ENCODE peak calls at places on chromosomes 13 and 19, in six cellular contexts. One of them, this sample, is unnamed.

GRCh38 chr13:33758113-33758512 is 59.8 kb upstream of the RFC3 start:
- DNase-seq in NCI-H460: no peak
- DNase-seq in occipital lobe: no peak
- DNase-seq in stimulated activated CD4-positive, alpha-beta T cell treated with anti-CD3 and anti-CD28 coated beads, Interleukin-1b, Interleukin-23, amount 100 ng/mL, for 4 hours: no peak
- DNase-seq in lung: no peak
- DNase-seq in stimulated activated CD8-positive, alpha-beta memory T cell treated with anti-CD3 and anti-CD28 coated beads, Interleukin-15, amount 100 ng/mL, for 1 hour: no peak
- DNase-seq in this sample: no peak

GRCh38 chr13:74907788-74908187 is 574.2 kb downstream of the TBC1D4 start:
- DNase-seq in lung: no peak
- DNase-seq in NCI-H460: no peak
- DNase-seq in occipital lobe: no peak
- DNase-seq in stimulated activated CD4-positive, alpha-beta T cell treated with anti-CD3 and anti-CD28 coated beads, Interleukin-1b, Interleukin-23, amount 100 ng/mL, for 4 hours: no peak
- DNase-seq in stimulated activated CD8-positive, alpha-beta memory T cell treated with anti-CD3 and anti-CD28 coated beads, Interleukin-15, amount 100 ng/mL, for 1 hour: no peak
- DNase-seq in this sample: no peak

GRCh38 chr13:108957369-108958012 is 328.1 kb downstream of the MYO16 start:
- DNase-seq in NCI-H460: peak; percentile 18
- DNase-seq in stimulated activated CD8-positive, alpha-beta memory T cell treated with anti-CD3 and anti-CD28 coated beads, Interleukin-15, amount 100 ng/mL, for 1 hour: no peak
- DNase-seq in lung: no peak
- DNase-seq in occipital lobe: no peak
- DNase-seq in stimulated activated CD4-positive, alpha-beta T cell treated with anti-CD3 and anti-CD28 coated beads, Interleukin-1b, Interleukin-23, amount 100 ng/mL, for 4 hours: no peak
- DNase-seq in this sample: no peak

GRCh38 chr13:93244918-93245280 is 18.3 kb downstream of the GPC6 start:
- DNase-seq in stimulated activated CD4-positive, alpha-beta T cell treated with anti-CD3 and anti-CD28 coated beads, Interleukin-1b, Interleukin-23, amount 100 ng/mL, for 4 hours: no peak
- DNase-seq in lung: no peak
- DNase-seq in NCI-H460: no peak
- DNase-seq in occipital lobe: no peak
- DNase-seq in stimulated activated CD8-positive, alpha-beta memory T cell treated with anti-CD3 and anti-CD28 coated beads, Interleukin-15, amount 100 ng/mL, for 1 hour: no peak
- DNase-seq in this sample: no peak

GRCh38 chr19:3319643-3320353 is 46.6 kb upstream of the NFIC start:
- DNase-seq in lung: no peak
- DNase-seq in stimulated activated CD8-positive, alpha-beta memory T cell treated with anti-CD3 and anti-CD28 coated beads, Interleukin-15, amount 100 ng/mL, for 1 hour: no peak
- DNase-seq in stimulated activated CD4-positive, alpha-beta T cell treated with anti-CD3 and anti-CD28 coated beads, Interleukin-1b, Interleukin-23, amount 100 ng/mL, for 4 hours: no peak
- DNase-seq in occipital lobe: no peak
- DNase-seq in NCI-H460: no peak
- DNase-seq in this sample: no peak

GRCh38 chr13:23510544-23510916 is 59.7 kb upstream of the TNFRSF19 start:
- DNase-seq in lung: no peak
- DNase-seq in stimulated activated CD4-positive, alpha-beta T cell treated with anti-CD3 and anti-CD28 coated beads, Interleukin-1b, Interleukin-23, amount 100 ng/mL, for 4 hours: no peak
- DNase-seq in occipital lobe: no peak
- DNase-seq in stimulated activated CD8-positive, alpha-beta memory T cell treated with anti-CD3 and anti-CD28 coated beads, Interleukin-15, amount 100 ng/mL, for 1 hour: no peak
- DNase-seq in NCI-H460: no peak
- DNase-seq in this sample: no peak

GRCh38 chr19:23882493-23882892 is 32.2 kb upstream of the ZNF726 start:
- DNase-seq in stimulated activated CD4-positive, alpha-beta T cell treated with anti-CD3 and anti-CD28 coated beads, Interleukin-1b, Interleukin-23, amount 100 ng/mL, for 4 hours: no peak
- DNase-seq in NCI-H460: no peak
- DNase-seq in lung: no peak
- DNase-seq in stimulated activated CD8-positive, alpha-beta memory T cell treated with anti-CD3 and anti-CD28 coated beads, Interleukin-15, amount 100 ng/mL, for 1 hour: no peak
- DNase-seq in occipital lobe: no peak
- DNase-seq in this sample: no peak

GRCh38 chr13:91358384-91358776 is 10.9 kb downstream of the MIR17HG start:
- DNase-seq in occipital lobe: no peak
- DNase-seq in stimulated activated CD8-positive, alpha-beta memory T cell treated with anti-CD3 and anti-CD28 coated beads, Interleukin-15, amount 100 ng/mL, for 1 hour: no peak
- DNase-seq in NCI-H460: no peak
- DNase-seq in lung: no peak
- DNase-seq in stimulated activated CD4-positive, alpha-beta T cell treated with anti-CD3 and anti-CD28 coated beads, Interleukin-1b, Interleukin-23, amount 100 ng/mL, for 4 hours: no peak
- DNase-seq in this sample: no peak

GRCh38 chr13:104301216-104301975 is 1235.2 kb upstream of the SLC10A2 start:
- DNase-seq in occipital lobe: no peak
- DNase-seq in lung: no peak
- DNase-seq in stimulated activated CD4-positive, alpha-beta T cell treated with anti-CD3 and anti-CD28 coated beads, Interleukin-1b, Interleukin-23, amount 100 ng/mL, for 4 hours: no peak
- DNase-seq in NCI-H460: no peak
- DNase-seq in stimulated activated CD8-positive, alpha-beta memory T cell treated with anti-CD3 and anti-CD28 coated beads, Interleukin-15, amount 100 ng/mL, for 1 hour: no peak
- DNase-seq in this sample: no peak

GRCh38 chr13:26011996-26012688 is 39.7 kb downstream of the SHISA2 start:
- DNase-seq in stimulated activated CD4-positive, alpha-beta T cell treated with anti-CD3 and anti-CD28 coated beads, Interleukin-1b, Interleukin-23, amount 100 ng/mL, for 4 hours: peak; percentile 42
- DNase-seq in stimulated activated CD8-positive, alpha-beta memory T cell treated with anti-CD3 and anti-CD28 coated beads, Interleukin-15, amount 100 ng/mL, for 1 hour: no peak
- DNase-seq in lung: peak; percentile 41
- DNase-seq in occipital lobe: no peak
- DNase-seq in NCI-H460: no peak
- DNase-seq in this sample: peak; percentile 77

GRCh38 chr13:44763604-44764311 is 187.6 kb upstream of the TSC22D1 start:
- DNase-seq in stimulated activated CD8-positive, alpha-beta memory T cell treated with anti-CD3 and anti-CD28 coated beads, Interleukin-15, amount 100 ng/mL, for 1 hour: no peak
- DNase-seq in lung: no peak
- DNase-seq in stimulated activated CD4-positive, alpha-beta T cell treated with anti-CD3 and anti-CD28 coated beads, Interleukin-1b, Interleukin-23, amount 100 ng/mL, for 4 hours: no peak
- DNase-seq in occipital lobe: no peak
- DNase-seq in NCI-H460: no peak
- DNase-seq in this sample: no peak

GRCh38 chr13:95056266-95056665 is 245.0 kb downstream of the ABCC4 start:
- DNase-seq in occipital lobe: no peak
- DNase-seq in lung: no peak
- DNase-seq in stimulated activated CD8-positive, alpha-beta memory T cell treated with anti-CD3 and anti-CD28 coated beads, Interleukin-15, amount 100 ng/mL, for 1 hour: no peak
- DNase-seq in NCI-H460: no peak
- DNase-seq in stimulated activated CD4-positive, alpha-beta T cell treated with anti-CD3 and anti-CD28 coated beads, Interleukin-1b, Interleukin-23, amount 100 ng/mL, for 4 hours: no peak
- DNase-seq in this sample: no peak

GRCh38 chr19:3047307-3048189 is 14.7 kb downstream of the TLE5 start:
- DNase-seq in NCI-H460: peak; percentile 49
- DNase-seq in occipital lobe: no peak
- DNase-seq in stimulated activated CD8-positive, alpha-beta memory T cell treated with anti-CD3 and anti-CD28 coated beads, Interleukin-15, amount 100 ng/mL, for 1 hour: no peak
- DNase-seq in lung: peak; percentile 73
- DNase-seq in stimulated activated CD4-positive, alpha-beta T cell treated with anti-CD3 and anti-CD28 coated beads, Interleukin-1b, Interleukin-23, amount 100 ng/mL, for 4 hours: peak; percentile 51
- DNase-seq in this sample: peak; percentile 68

GRCh38 chr19:43984687-43985000 is 656 bp downstream of the ZNF155 start:
- DNase-seq in stimulated activated CD8-positive, alpha-beta memory T cell treated with anti-CD3 and anti-CD28 coated beads, Interleukin-15, amount 100 ng/mL, for 1 hour: no peak
- DNase-seq in stimulated activated CD4-positive, alpha-beta T cell treated with anti-CD3 and anti-CD28 coated beads, Interleukin-1b, Interleukin-23, amount 100 ng/mL, for 4 hours: no peak
- DNase-seq in lung: no peak
- DNase-seq in NCI-H460: no peak
- DNase-seq in occipital lobe: no peak
- DNase-seq in this sample: peak; percentile 9

GRCh38 chr13:112648966-112649690 is 40.7 kb upstream of the ATP11A start:
- DNase-seq in lung: no peak
- DNase-seq in occipital lobe: no peak
- DNase-seq in stimulated activated CD8-positive, alpha-beta memory T cell treated with anti-CD3 and anti-CD28 coated beads, Interleukin-15, amount 100 ng/mL, for 1 hour: no peak
- DNase-seq in NCI-H460: no peak
- DNase-seq in stimulated activated CD4-positive, alpha-beta T cell treated with anti-CD3 and anti-CD28 coated beads, Interleukin-1b, Interleukin-23, amount 100 ng/mL, for 4 hours: no peak
- DNase-seq in this sample: no peak

GRCh38 chr19:13995878-13996765 is 10.0 kb downstream of the RFX1 start:
- DNase-seq in occipital lobe: no peak
- DNase-seq in stimulated activated CD4-positive, alpha-beta T cell treated with anti-CD3 and anti-CD28 coated beads, Interleukin-1b, Interleukin-23, amount 100 ng/mL, for 4 hours: no peak
- DNase-seq in lung: no peak
- DNase-seq in NCI-H460: no peak
- DNase-seq in stimulated activated CD8-positive, alpha-beta memory T cell treated with anti-CD3 and anti-CD28 coated beads, Interleukin-15, amount 100 ng/mL, for 1 hour: no peak
- DNase-seq in this sample: no peak

GRCh38 chr13:51970251-51970793 is 40.9 kb downstream of the ATP7B start:
- DNase-seq in lung: no peak
- DNase-seq in NCI-H460: no peak
- DNase-seq in stimulated activated CD4-positive, alpha-beta T cell treated with anti-CD3 and anti-CD28 coated beads, Interleukin-1b, Interleukin-23, amount 100 ng/mL, for 4 hours: no peak
- DNase-seq in occipital lobe: no peak
- DNase-seq in stimulated activated CD8-positive, alpha-beta memory T cell treated with anti-CD3 and anti-CD28 coated beads, Interleukin-15, amount 100 ng/mL, for 1 hour: no peak
- DNase-seq in this sample: no peak

GRCh38 chr19:33175886-33176669 is 18.1 kb upstream of the LRP3 start:
- DNase-seq in NCI-H460: no peak
- DNase-seq in lung: no peak
- DNase-seq in occipital lobe: peak; percentile 63
- DNase-seq in stimulated activated CD4-positive, alpha-beta T cell treated with anti-CD3 and anti-CD28 coated beads, Interleukin-1b, Interleukin-23, amount 100 ng/mL, for 4 hours: no peak
- DNase-seq in stimulated activated CD8-positive, alpha-beta memory T cell treated with anti-CD3 and anti-CD28 coated beads, Interleukin-15, amount 100 ng/mL, for 1 hour: no peak
- DNase-seq in this sample: no peak

GRCh38 chr13:21616205-21616604 is 12.2 kb upstream of the MICU2 start:
- DNase-seq in occipital lobe: no peak
- DNase-seq in lung: no peak
- DNase-seq in stimulated activated CD4-positive, alpha-beta T cell treated with anti-CD3 and anti-CD28 coated beads, Interleukin-1b, Interleukin-23, amount 100 ng/mL, for 4 hours: no peak
- DNase-seq in NCI-H460: no peak
- DNase-seq in stimulated activated CD8-positive, alpha-beta memory T cell treated with anti-CD3 and anti-CD28 coated beads, Interleukin-15, amount 100 ng/mL, for 1 hour: no peak
- DNase-seq in this sample: no peak

GRCh38 chr13:112153846-112154245 is 86.9 kb downstream of the SOX1 start:
- DNase-seq in NCI-H460: no peak
- DNase-seq in lung: no peak
- DNase-seq in stimulated activated CD4-positive, alpha-beta T cell treated with anti-CD3 and anti-CD28 coated beads, Interleukin-1b, Interleukin-23, amount 100 ng/mL, for 4 hours: no peak
- DNase-seq in stimulated activated CD8-positive, alpha-beta memory T cell treated with anti-CD3 and anti-CD28 coated beads, Interleukin-15, amount 100 ng/mL, for 1 hour: no peak
- DNase-seq in occipital lobe: no peak
- DNase-seq in this sample: no peak

GRCh38 chr19:35756373-35757230 is at the start of gene HSPB6:
- DNase-seq in lung: no peak
- DNase-seq in stimulated activated CD4-positive, alpha-beta T cell treated with anti-CD3 and anti-CD28 coated beads, Interleukin-1b, Interleukin-23, amount 100 ng/mL, for 4 hours: no peak
- DNase-seq in occipital lobe: no peak
- DNase-seq in stimulated activated CD8-positive, alpha-beta memory T cell treated with anti-CD3 and anti-CD28 coated beads, Interleukin-15, amount 100 ng/mL, for 1 hour: no peak
- DNase-seq in NCI-H460: no peak
- DNase-seq in this sample: no peak

GRCh38 chr19:45528149-45528743 is 21.0 kb downstream of the VASP start:
- DNase-seq in stimulated activated CD4-positive, alpha-beta T cell treated with anti-CD3 and anti-CD28 coated beads, Interleukin-1b, Interleukin-23, amount 100 ng/mL, for 4 hours: no peak
- DNase-seq in lung: no peak
- DNase-seq in occipital lobe: no peak
- DNase-seq in stimulated activated CD8-positive, alpha-beta memory T cell treated with anti-CD3 and anti-CD28 coated beads, Interleukin-15, amount 100 ng/mL, for 1 hour: no peak
- DNase-seq in NCI-H460: no peak
- DNase-seq in this sample: no peak

GRCh38 chr19:48418317-48419064 is 25.0 kb downstream of the GRIN2D start:
- DNase-seq in lung: no peak
- DNase-seq in NCI-H460: no peak
- DNase-seq in stimulated activated CD4-positive, alpha-beta T cell treated with anti-CD3 and anti-CD28 coated beads, Interleukin-1b, Interleukin-23, amount 100 ng/mL, for 4 hours: no peak
- DNase-seq in occipital lobe: no peak
- DNase-seq in stimulated activated CD8-positive, alpha-beta memory T cell treated with anti-CD3 and anti-CD28 coated beads, Interleukin-15, amount 100 ng/mL, for 1 hour: no peak
- DNase-seq in this sample: no peak

GRCh38 chr19:11453468-11454341 is 18.3 kb downstream of the PRKCSH start:
- DNase-seq in stimulated activated CD8-positive, alpha-beta memory T cell treated with anti-CD3 and anti-CD28 coated beads, Interleukin-15, amount 100 ng/mL, for 1 hour: no peak
- DNase-seq in stimulated activated CD4-positive, alpha-beta T cell treated with anti-CD3 and anti-CD28 coated beads, Interleukin-1b, Interleukin-23, amount 100 ng/mL, for 4 hours: no peak
- DNase-seq in occipital lobe: no peak
- DNase-seq in lung: no peak
- DNase-seq in NCI-H460: no peak
- DNase-seq in this sample: no peak

GRCh38 chr19:51546107-51546649 is 14.7 kb upstream of the SIGLEC6 start:
- DNase-seq in occipital lobe: no peak
- DNase-seq in lung: no peak
- DNase-seq in stimulated activated CD4-positive, alpha-beta T cell treated with anti-CD3 and anti-CD28 coated beads, Interleukin-1b, Interleukin-23, amount 100 ng/mL, for 4 hours: no peak
- DNase-seq in NCI-H460: no peak
- DNase-seq in stimulated activated CD8-positive, alpha-beta memory T cell treated with anti-CD3 and anti-CD28 coated beads, Interleukin-15, amount 100 ng/mL, for 1 hour: no peak
- DNase-seq in this sample: no peak

GRCh38 chr13:100674363-100674847 is at the start of gene TMTC4:
- DNase-seq in occipital lobe: no peak
- DNase-seq in stimulated activated CD4-positive, alpha-beta T cell treated with anti-CD3 and anti-CD28 coated beads, Interleukin-1b, Interleukin-23, amount 100 ng/mL, for 4 hours: no peak
- DNase-seq in stimulated activated CD8-positive, alpha-beta memory T cell treated with anti-CD3 and anti-CD28 coated beads, Interleukin-15, amount 100 ng/mL, for 1 hour: peak; percentile 7
- DNase-seq in NCI-H460: no peak
- DNase-seq in lung: no peak
- DNase-seq in this sample: no peak

GRCh38 chr13:60261432-60262351 is 98.0 kb upstream of the DIAPH3 start:
- DNase-seq in stimulated activated CD8-positive, alpha-beta memory T cell treated with anti-CD3 and anti-CD28 coated beads, Interleukin-15, amount 100 ng/mL, for 1 hour: no peak
- DNase-seq in lung: no peak
- DNase-seq in NCI-H460: no peak
- DNase-seq in stimulated activated CD4-positive, alpha-beta T cell treated with anti-CD3 and anti-CD28 coated beads, Interleukin-1b, Interleukin-23, amount 100 ng/mL, for 4 hours: no peak
- DNase-seq in occipital lobe: no peak
- DNase-seq in this sample: no peak

GRCh38 chr13:87089391-87089790 is 581.8 kb upstream of the SLITRK5 start:
- DNase-seq in stimulated activated CD4-positive, alpha-beta T cell treated with anti-CD3 and anti-CD28 coated beads, Interleukin-1b, Interleukin-23, amount 100 ng/mL, for 4 hours: no peak
- DNase-seq in NCI-H460: no peak
- DNase-seq in lung: no peak
- DNase-seq in stimulated activated CD8-positive, alpha-beta memory T cell treated with anti-CD3 and anti-CD28 coated beads, Interleukin-15, amount 100 ng/mL, for 1 hour: no peak
- DNase-seq in occipital lobe: no peak
- DNase-seq in this sample: no peak

GRCh38 chr13:50214514-50214913 is 199.3 kb downstream of the KCNRG start:
- DNase-seq in lung: no peak
- DNase-seq in stimulated activated CD4-positive, alpha-beta T cell treated with anti-CD3 and anti-CD28 coated beads, Interleukin-1b, Interleukin-23, amount 100 ng/mL, for 4 hours: no peak
- DNase-seq in stimulated activated CD8-positive, alpha-beta memory T cell treated with anti-CD3 and anti-CD28 coated beads, Interleukin-15, amount 100 ng/mL, for 1 hour: no peak
- DNase-seq in occipital lobe: no peak
- DNase-seq in NCI-H460: no peak
- DNase-seq in this sample: no peak

GRCh38 chr13:39603424-39603947 is 493 bp upstream of the LHFPL6 start:
- DNase-seq in occipital lobe: no peak
- DNase-seq in stimulated activated CD4-positive, alpha-beta T cell treated with anti-CD3 and anti-CD28 coated beads, Interleukin-1b, Interleukin-23, amount 100 ng/mL, for 4 hours: no peak
- DNase-seq in NCI-H460: no peak
- DNase-seq in stimulated activated CD8-positive, alpha-beta memory T cell treated with anti-CD3 and anti-CD28 coated beads, Interleukin-15, amount 100 ng/mL, for 1 hour: no peak
- DNase-seq in lung: peak; percentile 30
- DNase-seq in this sample: no peak

GRCh38 chr13:42498521-42498920 is 75.4 kb upstream of the TNFSF11 start:
- DNase-seq in NCI-H460: no peak
- DNase-seq in occipital lobe: no peak
- DNase-seq in stimulated activated CD4-positive, alpha-beta T cell treated with anti-CD3 and anti-CD28 coated beads, Interleukin-1b, Interleukin-23, amount 100 ng/mL, for 4 hours: no peak
- DNase-seq in lung: no peak
- DNase-seq in stimulated activated CD8-positive, alpha-beta memory T cell treated with anti-CD3 and anti-CD28 coated beads, Interleukin-15, amount 100 ng/mL, for 1 hour: no peak
- DNase-seq in this sample: no peak

GRCh38 chr19:35309481-35310279 is 17.7 kb downstream of the MAG start:
- DNase-seq in stimulated activated CD8-positive, alpha-beta memory T cell treated with anti-CD3 and anti-CD28 coated beads, Interleukin-15, amount 100 ng/mL, for 1 hour: no peak
- DNase-seq in occipital lobe: no peak
- DNase-seq in NCI-H460: no peak
- DNase-seq in lung: peak; percentile 57
- DNase-seq in stimulated activated CD4-positive, alpha-beta T cell treated with anti-CD3 and anti-CD28 coated beads, Interleukin-1b, Interleukin-23, amount 100 ng/mL, for 4 hours: no peak
- DNase-seq in this sample: no peak